ENCODE peak calls at places on chromosomes 7 and 10, in nine cellular contexts. V, N, U, I, W, S, M, Z and X are unnamed samples.

GRCh38 chr7:92433019-92433418 is 14.3 kb upstream of the GATAD1 start:
- DNase-seq in I (no peak), M (no peak), S (no peak), W (no peak), U (no peak), V (no peak), Z (no peak), N (no peak), X (no peak)

GRCh38 chr10:131083915-131084790 is 227.4 kb downstream of the TCERG1L start:
- DNase-seq in S (no peak), W (no peak), U (no peak), Z (peak; percentile 79), V (no peak), I (no peak), M (no peak), N (no peak), X (peak; percentile 64)

GRCh38 chr7:20542594-20542993 is 72.9 kb upstream of the ABCB5 start:
- DNase-seq in Z (no peak), W (no peak), M (no peak), N (no peak), I (no peak), S (peak; percentile 33), V (no peak), U (no peak), X (no peak)

GRCh38 chr10:59276133-59276532 is 86.2 kb downstream of the FAM13C start:
- DNase-seq in S (no peak), M (no peak), U (no peak), W (no peak), I (no peak), Z (no peak), N (no peak), V (no peak), X (no peak)

GRCh38 chr7:128755816-128756476 is 16.8 kb downstream of the CALU start:
- DNase-seq in N (no peak), M (no peak), I (no peak), U (no peak), S (peak; percentile 69), W (no peak), Z (no peak), V (no peak), X (no peak)

GRCh38 chr10:106582291-106582690 is 582.2 kb downstream of the SORCS1 start:
- DNase-seq in M (no peak), I (no peak), N (no peak), W (no peak), U (no peak), Z (no peak), S (peak; percentile 7), V (no peak), X (no peak)

GRCh38 chr10:74150151-74151056 is at the start of gene AP3M1:
- DNase-seq in I (peak; percentile 79), M (peak; percentile 90), U (peak; percentile 90), S (peak; percentile 83), V (peak; percentile 67), W (peak; percentile 85), N (no peak), Z (peak; percentile 97), X (peak; percentile 96)

GRCh38 chr7:578386-578785 is 58.7 kb upstream of the PDGFA start:
- DNase-seq in W (no peak), N (no peak), S (no peak), I (no peak), U (no peak), V (no peak), M (no peak), Z (no peak), X (no peak)

GRCh38 chr10:69786791-69787190 is 14.9 kb upstream of the COL13A1 start:
- DNase-seq in M (no peak), I (no peak), U (no peak), V (no peak), N (no peak), W (no peak), Z (peak; percentile 61), S (no peak), X (no peak)

GRCh38 chr7:964401-965231 is 10.1 kb upstream of the ADAP1 start:
- DNase-seq in W (no peak), M (peak; percentile 71), Z (peak; percentile 80), I (no peak), N (no peak), V (no peak), S (peak; percentile 89), U (no peak), X (peak; percentile 73)

GRCh38 chr7:87596136-87596535 is 4.5 kb downstream of the ABCB1 start:
- DNase-seq in M (no peak), U (no peak), N (no peak), I (no peak), S (peak; percentile 39), W (no peak), V (no peak), Z (no peak), X (no peak)

GRCh38 chr10:131311661-131312260 is at the start of gene TCERG1L:
- DNase-seq in S (peak; percentile 88), V (peak; percentile 21), W (no peak), I (no peak), U (no peak), M (no peak), N (no peak), Z (peak; percentile 50), X (peak; percentile 72)

GRCh38 chr7:41709621-41710020 is 6.7 kb upstream of the INHBA start:
- DNase-seq in M (no peak), N (no peak), I (no peak), S (no peak), W (no peak), V (no peak), Z (no peak), U (no peak), X (no peak)

GRCh38 chr10:128058746-128059125 is 67.5 kb downstream of the MKI67 start:
- DNase-seq in M (peak; percentile 44), V (no peak), Z (no peak), W (no peak), N (no peak), I (no peak), U (no peak), S (no peak), X (peak; percentile 36)

GRCh38 chr10:47402681-47403301 is 18.7 kb upstream of the ZNF488 start:
- DNase-seq in V (no peak), W (no peak), N (peak; percentile 73), U (peak; percentile 87), S (no peak), Z (peak; percentile 63), I (peak; percentile 47), M (peak; percentile 60), X (peak; percentile 73)

GRCh38 chr7:140231779-140232491 is 55.2 kb upstream of the KDM7A start:
- DNase-seq in W (peak; percentile 73), N (no peak), M (no peak), U (no peak), V (no peak), Z (no peak), I (no peak), S (no peak), X (no peak)

GRCh38 chr10:77405771-77406241 is 231.8 kb downstream of the KCNMA1 start:
- DNase-seq in M (peak; percentile 74), U (no peak), I (peak; percentile 92), W (peak; percentile 67), Z (peak; percentile 80), S (peak; percentile 58), V (no peak), N (peak; percentile 53), X (no peak)

GRCh38 chr10:114401195-114401741 is 3.0 kb downstream of the AFAP1L2 start:
- DNase-seq in N (no peak), S (no peak), W (peak; percentile 49), V (no peak), Z (no peak), M (peak; percentile 85), U (no peak), I (peak; percentile 73), X (no peak)
- TF ChIP-seq POLR2AphosphoS5 in N (no peak), S (no peak), W (peak; percentile 55), V (no peak), Z (no peak), M (no peak), U (peak; percentile 25), I (peak; percentile 62), X (peak; percentile 73)

DNA sequence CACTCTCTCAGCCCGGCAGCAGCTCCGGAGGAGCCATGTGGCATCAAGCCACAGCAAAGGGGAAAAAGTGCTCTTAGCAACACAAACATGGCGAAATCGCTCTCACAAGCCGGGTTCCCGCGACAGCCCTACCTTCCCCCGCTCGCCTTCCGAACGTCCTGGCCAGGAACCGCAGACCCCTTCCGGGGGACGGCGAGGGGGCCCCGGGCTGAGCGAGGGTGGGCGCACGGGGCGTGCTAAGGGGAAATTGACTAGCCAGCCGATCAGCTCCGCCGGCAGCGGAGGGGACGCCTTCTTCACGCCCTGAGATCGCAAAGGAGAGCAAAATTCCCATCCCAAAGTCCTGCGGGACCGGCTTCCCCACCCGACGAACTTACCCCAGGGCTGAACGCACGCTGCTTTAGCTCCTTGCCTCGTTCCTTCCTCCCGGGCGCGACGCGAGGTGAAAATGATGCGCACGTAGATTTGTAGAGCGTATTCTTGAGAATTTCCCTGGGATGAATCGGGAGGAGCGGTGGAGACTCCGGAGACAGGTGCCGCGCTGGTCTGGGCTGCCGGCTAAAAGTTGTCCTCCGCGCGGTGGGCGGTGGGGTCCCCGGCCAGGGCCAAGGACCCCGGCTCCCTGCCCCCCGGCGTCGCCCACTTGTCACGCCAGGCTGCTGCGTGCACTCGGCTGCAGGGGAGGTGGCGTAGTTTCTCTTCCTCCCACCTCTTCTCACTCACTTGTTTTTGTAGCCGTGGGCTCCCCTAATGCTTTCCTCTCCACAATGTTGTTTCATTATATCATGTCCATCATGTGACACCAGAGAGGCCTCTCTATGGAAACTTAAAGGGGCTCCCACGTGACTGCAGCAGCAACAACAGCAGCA is 220.1 kb upstream of the MKLN1 start:
- DNase-seq in I (peak; percentile 76), V (peak; percentile 64), N (peak; percentile 44), S (peak; percentile 88), W (peak; percentile 69), U (peak; percentile 94), Z (peak; percentile 72), M (peak; percentile 87), X (peak; percentile 94)
- TF ChIP-seq POLR2AphosphoS5 in I (peak; percentile 95), V (peak; percentile 86), N (peak; percentile 67), S (peak; percentile 56), W (peak; percentile 98), U (peak; percentile 94), Z (no peak), M (peak; percentile 65), X (peak; percentile 99)

DNA sequence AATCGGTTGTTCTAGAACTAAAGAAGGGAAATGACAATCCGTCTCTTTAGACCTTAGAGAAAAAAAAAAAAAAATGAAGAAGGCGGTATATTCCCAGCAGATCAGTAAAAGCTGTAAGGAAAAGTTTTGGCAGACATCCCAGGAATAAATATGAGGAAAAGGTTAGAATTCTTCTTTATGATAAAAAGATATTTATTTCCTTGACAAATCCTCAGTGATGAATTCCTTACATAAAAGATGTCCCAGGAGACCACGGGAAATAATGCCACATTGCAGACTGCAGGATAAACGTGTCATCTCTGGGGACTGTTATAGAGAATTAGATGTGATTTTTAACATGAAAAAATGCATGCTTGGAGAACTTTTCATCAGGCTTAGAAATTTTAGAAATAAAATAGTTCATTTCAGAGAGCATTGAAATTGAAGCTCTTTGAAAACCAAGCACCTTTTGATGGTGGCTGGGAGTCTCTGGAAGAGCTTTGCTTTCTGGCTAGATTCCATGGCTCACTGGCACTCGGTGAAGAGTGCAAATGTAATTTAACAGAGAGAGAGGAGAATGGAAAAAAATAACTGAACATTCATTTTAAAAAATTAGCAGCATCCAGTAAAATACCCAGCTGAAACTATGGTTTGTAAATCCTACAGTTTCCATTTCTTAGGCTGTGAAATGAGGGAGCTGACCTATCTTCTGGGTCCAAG is 98.2 kb downstream of the PRPF18 start:
- DNase-seq in I (no peak), Z (no peak), S (no peak), W (no peak), M (no peak), N (no peak), U (no peak), V (no peak), X (peak; percentile 1)
- TF ChIP-seq POLR2AphosphoS5 in I (no peak), Z (no peak), S (no peak), W (no peak), M (no peak), N (no peak), U (no peak), V (no peak), X (no peak)

GRCh38 chr7:43643842-43644241 is 60.9 kb downstream of the STK17A start:
- DNase-seq in W (no peak), U (no peak), M (no peak), V (no peak), N (no peak), I (no peak), S (no peak), Z (no peak), X (no peak)
- TF ChIP-seq POLR2AphosphoS5 in W (no peak), U (no peak), M (no peak), V (no peak), N (no peak), I (no peak), S (no peak), Z (no peak), X (no peak)